ENCODE peak calls at places on chromosomes 13 and 19, in four cellular contexts. One of them, this sample, is unnamed.

GRCh38 chr13:51158923-51159322 is 47.8 kb upstream of the C13orf42 start:
- DNase-seq in mesenchymal stem cell: no peak
- DNase-seq in IMR-90: no peak
- DNase-seq in H1: no peak
- DNase-seq in this sample: no peak

GRCh38 chr13:32902898-32903297 is 113.3 kb upstream of the KL start:
- DNase-seq in mesenchymal stem cell: no peak
- DNase-seq in IMR-90: peak; percentile 23
- DNase-seq in H1: no peak
- DNase-seq in this sample: no peak

GRCh38 chr19:5231857-5232503 is 108.6 kb downstream of the PTPRS start:
- DNase-seq in mesenchymal stem cell: no peak
- DNase-seq in IMR-90: no peak
- DNase-seq in H1: no peak
- DNase-seq in this sample: no peak

GRCh38 chr19:18433735-18434398 is 4.1 kb downstream of the ISYNA1 start:
- DNase-seq in mesenchymal stem cell: no peak
- DNase-seq in IMR-90: no peak
- DNase-seq in H1: no peak
- DNase-seq in this sample: no peak

GRCh38 chr13:95535243-95535642 is 17.3 kb upstream of the CLDN10 start:
- DNase-seq in mesenchymal stem cell: peak; percentile 26
- DNase-seq in IMR-90: peak; percentile 73
- DNase-seq in H1: no peak
- DNase-seq in this sample: no peak

GRCh38 chr13:30042891-30043630 is 192.6 kb upstream of the UBL3 start:
- DNase-seq in mesenchymal stem cell: no peak
- DNase-seq in IMR-90: no peak
- DNase-seq in H1: no peak
- DNase-seq in this sample: no peak

GRCh38 chr13:29648760-29649159 is 53.3 kb upstream of the SLC7A1 start:
- DNase-seq in mesenchymal stem cell: no peak
- DNase-seq in IMR-90: no peak
- DNase-seq in H1: no peak
- DNase-seq in this sample: no peak

GRCh38 chr13:51601601-51602348 is 17.5 kb downstream of the WDFY2 start:
- DNase-seq in mesenchymal stem cell: no peak
- DNase-seq in IMR-90: no peak
- DNase-seq in H1: no peak
- DNase-seq in this sample: no peak

GRCh38 chr19:47569331-47569730 is 3.6 kb downstream of the ZNF541 start:
- DNase-seq in mesenchymal stem cell: no peak
- DNase-seq in IMR-90: no peak
- DNase-seq in H1: no peak
- DNase-seq in this sample: no peak

GRCh38 chr19:51490676-51491075 is 10.9 kb downstream of the SIGLEC12 start:
- DNase-seq in mesenchymal stem cell: no peak
- DNase-seq in IMR-90: no peak
- DNase-seq in H1: no peak
- DNase-seq in this sample: no peak

GRCh38 chr19:35085947-35086346 is 29.7 kb upstream of the FXYD3 start:
- DNase-seq in mesenchymal stem cell: no peak
- DNase-seq in IMR-90: no peak
- DNase-seq in H1: no peak
- DNase-seq in this sample: no peak

GRCh38 chr13:79874396-79875360 is 393.7 kb downstream of the NDFIP2 start:
- DNase-seq in mesenchymal stem cell: no peak
- DNase-seq in IMR-90: peak; percentile 48
- DNase-seq in H1: no peak
- DNase-seq in this sample: no peak

GRCh38 chr19:48683349-48683748 is 10.5 kb upstream of the NTN5 start:
- DNase-seq in mesenchymal stem cell: no peak
- DNase-seq in IMR-90: peak; percentile 19
- DNase-seq in H1: no peak
- DNase-seq in this sample: no peak

GRCh38 chr19:2167896-2168618 is 4.3 kb downstream of the DOT1L start:
- DNase-seq in mesenchymal stem cell: peak; percentile 83
- DNase-seq in IMR-90: peak; percentile 44
- DNase-seq in H1: no peak
- DNase-seq in this sample: no peak

GRCh38 chr13:112128052-112128610 is 61.2 kb downstream of the SOX1 start:
- DNase-seq in mesenchymal stem cell: no peak
- DNase-seq in IMR-90: no peak
- DNase-seq in H1: no peak
- DNase-seq in this sample: no peak

GRCh38 chr19:43524922-43525835 is 1.8 kb downstream of the ETHE1 start:
- DNase-seq in mesenchymal stem cell: peak; percentile 50
- DNase-seq in IMR-90: peak; percentile 32
- DNase-seq in H1: no peak
- DNase-seq in this sample: no peak

GRCh38 chr19:14333101-14333871 is 48.0 kb upstream of the ADGRE5 start:
- DNase-seq in mesenchymal stem cell: no peak
- DNase-seq in IMR-90: no peak
- DNase-seq in H1: no peak
- DNase-seq in this sample: no peak

GRCh38 chr19:41308450-41309224 is 1.3 kb upstream of the CCDC97 start:
- DNase-seq in mesenchymal stem cell: peak; percentile 94
- DNase-seq in IMR-90: peak; percentile 86
- DNase-seq in H1: peak; percentile 86
- DNase-seq in this sample: peak; percentile 93

GRCh38 chr13:42708391-42708790 is 73.0 kb upstream of the FAM216B start:
- DNase-seq in mesenchymal stem cell: no peak
- DNase-seq in IMR-90: no peak
- DNase-seq in H1: no peak
- DNase-seq in this sample: no peak

GRCh38 chr13:73984949-73985691 is 149.1 kb downstream of the KLF12 start:
- DNase-seq in mesenchymal stem cell: no peak
- DNase-seq in IMR-90: no peak
- DNase-seq in H1: no peak
- DNase-seq in this sample: no peak

GRCh38 chr13:41512441-41512840 is 55.1 kb downstream of the RGCC start:
- DNase-seq in mesenchymal stem cell: no peak
- DNase-seq in IMR-90: no peak
- DNase-seq in H1: no peak
- DNase-seq in this sample: no peak

GRCh38 chr13:98142427-98143156 is at the start of gene FARP1:
- DNase-seq in mesenchymal stem cell: peak; percentile 76
- DNase-seq in IMR-90: peak; percentile 65
- DNase-seq in H1: no peak
- DNase-seq in this sample: peak; percentile 83
- H2BK15ac ChIP-seq in mesenchymal stem cell: peak within 1 kb of the TSS; percentile 87
- H2BK15ac ChIP-seq in IMR-90: peak within 1 kb of the TSS; percentile 77
- H2BK15ac ChIP-seq in H1: peak within 1 kb of the TSS; percentile 61
- H2BK15ac ChIP-seq in this sample: peak within 1 kb of the TSS; percentile 91

GRCh38 chr19:33797821-33798633 is 1.4 kb downstream of the KCTD15 start:
- DNase-seq in mesenchymal stem cell: peak; percentile 65
- DNase-seq in IMR-90: peak; percentile 33
- DNase-seq in H1: no peak
- DNase-seq in this sample: peak; percentile 61
- H2AFZ ChIP-seq in mesenchymal stem cell: no peak overlapping the region
- H2AFZ ChIP-seq in IMR-90: peak overlapping the region; percentile 67
- H2AFZ ChIP-seq in H1: no peak overlapping the region
- H2AFZ ChIP-seq in this sample: peak overlapping the region; percentile 84

DNA sequence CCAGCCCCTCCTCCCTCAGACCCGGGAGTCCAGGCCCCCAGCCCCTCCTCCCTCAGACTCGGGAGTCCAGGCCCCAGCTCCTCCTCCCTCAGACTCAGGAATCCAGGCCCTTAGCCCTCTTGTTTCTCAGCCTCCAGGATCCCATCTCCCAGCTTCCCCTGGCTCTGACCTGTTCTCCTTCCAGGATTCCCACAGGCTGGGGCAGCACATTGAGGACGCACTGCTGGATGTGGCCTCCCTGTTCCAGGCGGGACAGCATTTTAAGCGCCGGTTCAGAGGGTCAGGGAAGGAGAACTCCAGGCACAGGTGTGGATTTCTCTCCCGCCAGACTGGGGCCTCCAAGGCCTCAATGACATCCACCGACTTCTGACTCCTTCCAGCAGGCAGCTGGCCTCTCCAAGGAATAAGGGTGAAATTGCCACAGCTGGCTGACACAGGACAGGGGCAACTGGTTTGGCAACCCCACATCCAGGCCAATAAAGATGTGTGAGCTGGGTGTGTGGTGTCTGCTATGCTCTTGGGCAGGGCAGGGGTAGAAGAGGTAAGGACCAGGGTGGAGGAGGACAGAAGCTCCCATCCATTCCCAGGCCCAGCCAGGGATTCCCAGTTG is 22.4 kb downstream of the CPT1C start:
- DNase-seq in mesenchymal stem cell: no peak
- DNase-seq in IMR-90: no peak
- DNase-seq in H1: no peak
- DNase-seq in this sample: no peak
- H3K4me3 ChIP-seq in mesenchymal stem cell: no peak overlapping the region
- H3K4me3 ChIP-seq in IMR-90: no peak overlapping the region
- H3K4me3 ChIP-seq in H1: no peak overlapping the region
- H3K4me3 ChIP-seq in this sample: no peak overlapping the region

GRCh38 chr13:28499579-28499978 is 4.7 kb upstream of the FLT1 start:
- DNase-seq in mesenchymal stem cell: peak; percentile 48
- DNase-seq in IMR-90: peak; percentile 74
- DNase-seq in H1: no peak
- DNase-seq in this sample: no peak

GRCh38 chr13:28498481-28499115 is 3.7 kb upstream of the FLT1 start:
- DNase-seq in mesenchymal stem cell: no peak
- DNase-seq in IMR-90: no peak
- DNase-seq in H1: no peak
- DNase-seq in this sample: no peak

GRCh38 chr13:28505543-28506135 is 10.7 kb upstream of the FLT1 start:
- DNase-seq in mesenchymal stem cell: no peak
- DNase-seq in IMR-90: no peak
- DNase-seq in H1: no peak
- DNase-seq in this sample: no peak

GRCh38 chr13:28503182-28503980 is 8.5 kb upstream of the FLT1 start:
- DNase-seq in mesenchymal stem cell: peak; percentile 52
- DNase-seq in IMR-90: peak; percentile 29
- DNase-seq in H1: no peak
- DNase-seq in this sample: no peak

GRCh38 chr13:28501547-28501946 is 6.6 kb upstream of the FLT1 start:
- DNase-seq in mesenchymal stem cell: no peak
- DNase-seq in IMR-90: no peak
- DNase-seq in H1: no peak
- DNase-seq in this sample: no peak
- H2BK15ac ChIP-seq in mesenchymal stem cell: no peak overlapping the region
- H2BK15ac ChIP-seq in IMR-90: no peak overlapping the region
- H2BK15ac ChIP-seq in H1: no peak overlapping the region
- H2BK15ac ChIP-seq in this sample: no peak overlapping the region

DNA sequence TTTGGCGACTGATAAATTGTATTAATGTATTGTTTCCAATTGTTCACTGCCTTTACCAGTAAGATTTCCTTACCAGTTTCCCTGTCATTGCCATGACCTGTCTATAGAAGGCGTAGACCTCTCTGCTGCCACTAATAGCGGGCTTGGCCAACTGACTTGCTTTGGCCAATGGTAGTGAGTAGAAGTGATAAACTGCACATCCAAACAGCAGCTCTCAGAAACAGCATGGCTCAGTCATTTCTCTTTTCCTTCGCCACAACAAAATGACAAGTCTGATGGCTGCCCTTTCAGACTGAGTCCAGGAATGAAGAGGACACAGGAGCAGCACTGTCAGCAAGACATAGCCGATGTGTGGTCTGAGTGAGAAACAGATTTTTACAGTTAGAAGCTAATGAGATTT is 42.2 kb upstream of the TM9SF2 start:
- DNase-seq in mesenchymal stem cell: no peak
- DNase-seq in IMR-90: no peak
- DNase-seq in H1: no peak
- DNase-seq in this sample: no peak
- H2AFZ ChIP-seq in mesenchymal stem cell: no peak overlapping the region
- H2AFZ ChIP-seq in IMR-90: no peak overlapping the region
- H2AFZ ChIP-seq in H1: peak overlapping the region; percentile 37
- H2AFZ ChIP-seq in this sample: no peak overlapping the region

This sample was measured in neuronal stem cell.